ENCODE peak calls at places on chromosomes 6 and 20, in five cellular contexts. P, H, A, O and M are unnamed samples.

GRCh38 chr6:132411296-132411695 is 10.0 kb upstream of the MOXD1 start:
- DNase-seq in P (no peak), H (no peak), A (no peak), O (no peak), M (no peak)

GRCh38 chr6:79702701-79703100 is 71.6 kb downstream of the SH3BGRL2 start:
- DNase-seq in P (peak; percentile 62), H (no peak), A (no peak), O (no peak), M (no peak)

GRCh38 chr6:158328446-158328845 is 16.2 kb downstream of the TULP4 start:
- DNase-seq in P (no peak), H (no peak), A (no peak), O (no peak), M (no peak)

GRCh38 chr6:139126255-139126654 is 8.6 kb upstream of the HECA start:
- DNase-seq in P (no peak), H (peak; percentile 27), A (no peak), O (no peak), M (no peak)

GRCh38 chr6:31738048-31738979 is 1.5 kb upstream of the MSH5 start:
- DNase-seq in P (peak; percentile 64), H (peak; percentile 69), A (peak; percentile 45), O (no peak), M (peak; percentile 20)

GRCh38 chr6:87617405-87617804 is 27.5 kb downstream of the ORC3 start:
- DNase-seq in P (no peak), H (no peak), A (no peak), O (no peak), M (no peak)

GRCh38 chr6:11069760-11070159 is 23.9 kb upstream of the SMIM13 start:
- DNase-seq in P (no peak), H (no peak), A (no peak), O (no peak), M (no peak)

GRCh38 chr20:48684501-48685041 is 143.2 kb downstream of the PREX1 start:
- DNase-seq in P (no peak), H (no peak), A (no peak), O (no peak), M (no peak)

GRCh38 chr20:32484221-32485125 is 100.7 kb downstream of the NOL4L start:
- DNase-seq in P (no peak), H (no peak), A (no peak), O (peak; percentile 25), M (peak; percentile 65)

GRCh38 chr20:33719277-33719988 is 677 bp downstream of the PXMP4 start:
- DNase-seq in P (no peak), H (no peak), A (no peak), O (no peak), M (peak; percentile 4)

GRCh38 chr20:5513975-5514516 is 197.3 kb upstream of the PROKR2 start:
- DNase-seq in P (no peak), H (no peak), A (no peak), O (no peak), M (no peak)

GRCh38 chr6:7050911-7051779 is 56.6 kb upstream of the RREB1 start:
- DNase-seq in P (peak; percentile 42), H (peak; percentile 6), A (no peak), O (no peak), M (no peak)

GRCh38 chr20:47956261-47956995 is 171.1 kb upstream of the SULF2 start:
- DNase-seq in P (no peak), H (no peak), A (no peak), O (no peak), M (no peak)

GRCh38 chr20:34065260-34065659 is 46.8 kb downstream of the EIF2S2 start:
- DNase-seq in P (no peak), H (no peak), A (no peak), O (no peak), M (no peak)

GRCh38 chr6:135144678-135145508 is 36.2 kb upstream of the MYB start:
- DNase-seq in P (peak; percentile 21), H (no peak), A (no peak), O (peak; percentile 38), M (no peak)

GRCh38 chr6:101490857-101491256 is 97.3 kb downstream of the GRIK2 start:
- DNase-seq in P (no peak), H (no peak), A (no peak), O (no peak), M (no peak)

GRCh38 chr6:79152269-79152737 is 74.2 kb upstream of the PHIP start:
- DNase-seq in P (no peak), H (no peak), A (no peak), O (no peak), M (no peak)

GRCh38 chr6:143528164-143528811 is 16.8 kb upstream of the FUCA2 start:
- DNase-seq in P (no peak), H (no peak), A (no peak), O (no peak), M (no peak)

GRCh38 chr20:44092551-44093248 is 94.3 kb downstream of the JPH2 start:
- DNase-seq in P (no peak), H (no peak), A (no peak), O (no peak), M (no peak)

GRCh38 chr6:95352064-95352463 is 225.3 kb upstream of the MANEA start:
- DNase-seq in P (no peak), H (no peak), A (no peak), O (no peak), M (no peak)

GRCh38 chr6:168054663-168055560 is 24.1 kb downstream of the FRMD1 start:
- DNase-seq in P (no peak), H (no peak), A (no peak), O (no peak), M (no peak)

GRCh38 chr20:51767867-51768758 is at the start of gene ATP9A:
- DNase-seq in P (no peak), H (no peak), A (no peak), O (peak; percentile 32), M (no peak)